ENCODE peak calls at places on chromosomes 1 and 21, in six cellular contexts. K, F, O, G, H and W are unnamed samples.

GRCh38 chr21:32645261-32646182 is 33.3 kb upstream of the CFAP298 start:
- DNase-seq in H (no peak), F (peak), G (no peak), K (no peak), O (no peak), W (no peak)

GRCh38 chr1:84164567-84165021 is 20.5 kb downstream of the PRKACB start:
- DNase-seq in F (no peak), G (no peak), K (peak), H (no peak), O (peak), W (no peak)

GRCh38 chr1:150621497-150622113 is 7.8 kb downstream of the ENSA start:
- DNase-seq in F (peak), H (no peak), G (peak), K (peak), O (peak), W (peak)

GRCh38 chr1:37562984-37563383 is 6.2 kb downstream of the DNALI1 start:
- DNase-seq in F (no peak), O (no peak), H (no peak), G (no peak), K (no peak), W (no peak)

GRCh38 chr1:45359882-45360513 is 19.8 kb upstream of the MUTYH start:
- DNase-seq in H (no peak), O (peak), F (peak), G (peak), K (peak), W (peak)

GRCh38 chr1:58813361-58813760 is 29.5 kb upstream of the JUN start:
- DNase-seq in H (no peak), G (no peak), F (no peak), K (no peak), O (no peak), W (no peak)

GRCh38 chr1:169312084-169312954 is 55.3 kb downstream of the NME7 start:
- DNase-seq in F (no peak), K (peak), H (peak), O (no peak), G (peak), W (peak)

GRCh38 chr1:164660415-164661174 is 101.6 kb downstream of the PBX1 start:
- DNase-seq in G (peak), F (no peak), H (no peak), O (no peak), K (peak), W (peak)

GRCh38 chr1:54135436-54136120 is 17.2 kb downstream of the CDCP2 start:
- DNase-seq in O (no peak), G (no peak), K (peak), F (peak), H (no peak), W (no peak)

GRCh38 chr1:223776075-223776814 is 63.9 kb downstream of the CAPN2 start:
- DNase-seq in H (peak), K (peak), F (no peak), G (peak), O (no peak), W (no peak)

GRCh38 chr1:164613176-164613575 is 54.2 kb downstream of the PBX1 start:
- DNase-seq in O (no peak), G (peak), K (peak), H (peak), F (no peak), W (no peak)

GRCh38 chr1:169527461-169528213 is 41.9 kb upstream of the SLC19A2 start:
- DNase-seq in O (no peak), G (peak), H (no peak), K (peak), F (no peak), W (no peak)

GRCh38 chr1:14108356-14109275 is 408.6 kb downstream of the PRDM2 start:
- DNase-seq in F (no peak), O (no peak), G (peak), H (no peak), K (no peak), W (no peak)

GRCh38 chr21:40681164-40681859 is 165.6 kb downstream of the DSCAM start:
- DNase-seq in O (peak), G (no peak), F (no peak), K (no peak), H (no peak), W (no peak)

GRCh38 chr21:40683349-40683748 is 163.6 kb downstream of the DSCAM start:
- DNase-seq in K (no peak), H (no peak), G (no peak), F (no peak), O (no peak), W (no peak)

GRCh38 chr21:40678681-40679284 is 168.2 kb downstream of the DSCAM start:
- DNase-seq in F (no peak), G (no peak), O (no peak), H (no peak), K (no peak), W (peak)

GRCh38 chr21:40685121-40685630 is 161.8 kb downstream of the DSCAM start:
- DNase-seq in H (no peak), O (no peak), K (no peak), F (no peak), G (no peak), W (no peak)

DNA sequence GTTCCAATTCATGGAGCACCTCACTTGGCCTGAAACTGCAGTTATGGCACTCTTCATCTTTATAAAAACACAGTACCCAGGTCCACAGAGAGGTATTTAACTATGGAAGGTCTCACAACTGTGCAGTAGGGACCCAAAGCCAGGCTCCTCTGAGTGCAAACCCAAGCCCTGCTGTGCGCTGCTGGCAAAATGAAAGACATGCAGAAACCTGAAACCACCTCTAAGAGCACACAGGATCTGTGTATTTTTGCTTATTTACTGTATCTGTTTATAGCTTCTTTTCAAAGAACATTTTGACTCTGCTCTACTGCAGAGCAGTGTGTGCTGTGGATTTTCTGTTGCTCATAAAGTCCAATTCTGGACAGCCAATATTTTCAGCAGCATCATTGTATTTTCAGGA is 166.6 kb downstream of the DSCAM start:
- DNase-seq in H (no peak), G (no peak), F (peak), K (no peak), O (no peak), W (peak)
- TF ChIP-seq EZH2phosphoT487 in H (no peak), G (no peak), F (no peak), K (no peak), O (no peak), W (no peak)

GRCh38 chr1:162626733-162627132 is 5.5 kb upstream of the DDR2 start:
- DNase-seq in G (no peak), K (peak), O (no peak), H (no peak), F (no peak), W (peak)

GRCh38 chr1:162625624-162626023 is 6.6 kb upstream of the DDR2 start:
- DNase-seq in K (no peak), O (no peak), F (no peak), G (no peak), H (no peak), W (no peak)

GRCh38 chr1:162627662-162628296 is 4.5 kb upstream of the DDR2 start:
- DNase-seq in G (peak), K (peak), O (no peak), H (peak), F (peak), W (peak)

GRCh38 chr1:162629077-162629637 is 3.1 kb upstream of the DDR2 start:
- DNase-seq in G (no peak), F (no peak), O (no peak), K (peak), H (no peak), W (no peak)

GRCh38 chr1:162626089-162626488 is 6.2 kb upstream of the DDR2 start:
- DNase-seq in F (no peak), H (no peak), K (peak), G (no peak), O (no peak), W (no peak)
- H3K9ac ChIP-seq in F (no peak), H (no peak), K (peak), G (no peak), O (peak), W (no peak)

GRCh38 chr1:40627987-40628902 is 37.2 kb downstream of the RIMS3 start:
- DNase-seq in H (no peak), K (no peak), G (peak), O (no peak), F (no peak), W (no peak)
- TF ChIP-seq EZH2phosphoT487 in H (no peak), K (no peak), G (no peak), O (no peak), F (no peak), W (no peak)

GRCh38 chr1:26546819-26547218 is 17.3 kb downstream of the RPS6KA1 start:
- DNase-seq in H (no peak), F (no peak), K (no peak), O (no peak), G (no peak), W (no peak)

GRCh38 chr1:26544156-26544555 is 14.6 kb downstream of the RPS6KA1 start:
- DNase-seq in K (no peak), G (no peak), H (no peak), O (no peak), F (no peak), W (no peak)

GRCh38 chr1:26543444-26543835 is 13.9 kb downstream of the RPS6KA1 start:
- DNase-seq in K (no peak), G (no peak), O (no peak), F (no peak), H (no peak), W (no peak)

GRCh38 chr1:26548841-26549240 is 19.3 kb downstream of the RPS6KA1 start:
- DNase-seq in G (no peak), H (no peak), O (no peak), F (no peak), K (no peak), W (no peak)

GRCh38 chr1:26546375-26546774 is 16.8 kb downstream of the RPS6KA1 start:
- DNase-seq in F (no peak), K (no peak), G (no peak), H (no peak), O (no peak), W (no peak)
- H3K9ac ChIP-seq in F (no peak), K (no peak), G (no peak), H (no peak), O (no peak), W (peak)

GRCh38 chr1:228034954-228035837 is 28.4 kb downstream of the WNT3A start:
- DNase-seq in O (no peak), K (no peak), F (no peak), G (no peak), H (no peak), W (no peak)
- TF ChIP-seq EZH2phosphoT487 in O (no peak), K (no peak), F (no peak), G (no peak), H (no peak), W (no peak)

DNA sequence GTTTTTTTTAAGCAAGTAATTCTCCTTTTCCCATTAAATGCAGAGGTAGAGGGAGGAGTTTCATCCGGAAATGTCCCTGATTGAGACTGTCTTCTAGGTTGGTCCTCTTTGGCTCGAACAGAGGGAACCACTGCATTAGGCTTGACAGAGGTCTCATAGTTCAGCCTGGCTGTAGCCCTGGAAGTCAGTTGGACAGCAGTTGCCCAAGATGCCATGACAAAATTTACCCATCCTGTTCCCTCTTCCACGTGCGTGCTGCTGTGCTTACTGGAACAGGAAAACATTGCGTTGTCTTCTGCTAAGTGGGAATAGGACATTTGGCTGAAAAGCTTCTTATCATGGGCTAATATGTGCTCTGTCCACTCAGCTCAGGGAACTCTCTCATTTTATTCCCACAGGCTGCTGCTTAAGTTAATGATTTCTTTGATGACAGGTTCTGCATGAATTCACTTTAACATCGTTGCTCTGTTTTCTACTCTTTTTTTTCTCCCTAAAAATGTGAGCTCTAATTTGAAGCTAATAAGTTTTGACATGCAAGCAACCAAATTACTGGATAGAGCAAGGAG is 18.0 kb downstream of the KCNK1 start:
- DNase-seq in G (no peak), K (no peak), F (no peak), O (no peak), H (no peak), W (no peak)
- H3K9ac ChIP-seq in G (no peak), K (no peak), F (no peak), O (no peak), H (no peak), W (no peak)

DNA sequence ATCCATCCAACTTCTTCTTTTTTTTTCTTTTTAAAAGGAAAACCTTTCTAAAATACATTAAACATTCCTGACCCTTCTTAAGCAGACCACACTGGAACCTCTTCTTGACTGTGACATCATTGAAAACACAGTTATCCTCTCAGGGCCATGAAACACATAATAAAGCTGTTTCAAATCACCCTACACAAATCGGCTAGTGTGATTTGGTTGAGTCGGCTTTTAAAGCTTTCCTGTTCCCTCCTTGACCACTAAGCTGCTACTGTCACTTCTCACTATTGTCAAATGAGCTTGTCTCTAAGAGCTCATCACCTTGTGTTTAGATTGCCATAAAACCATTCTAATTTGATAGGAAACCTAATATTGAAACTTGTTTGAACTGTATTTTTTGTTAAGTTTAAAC is 5.9 kb downstream of the USP24 start:
- DNase-seq in K (peak), O (peak), G (no peak), H (no peak), F (peak), W (no peak)
- TF ChIP-seq EZH2phosphoT487 in K (no peak), O (no peak), G (no peak), H (no peak), F (no peak), W (no peak)

GRCh38 chr1:8396083-8396911 is 78.4 kb downstream of the SLC45A1 start:
- DNase-seq in G (no peak), K (peak), F (peak), H (no peak), O (no peak), W (no peak)

GRCh38 chr1:8396912-8397406 is 79.0 kb downstream of the SLC45A1 start:
- DNase-seq in O (peak), K (peak), F (no peak), G (peak), H (no peak), W (peak)

GRCh38 chr1:8395433-8395866 is 77.5 kb downstream of the SLC45A1 start:
- DNase-seq in H (no peak), G (no peak), O (no peak), F (no peak), K (no peak), W (peak)

GRCh38 chr1:8392522-8392921 is 74.6 kb downstream of the SLC45A1 start:
- DNase-seq in G (no peak), O (peak), K (no peak), F (no peak), H (no peak), W (no peak)

GRCh38 chr1:8394456-8395321 is 76.8 kb downstream of the SLC45A1 start:
- DNase-seq in H (no peak), G (peak), F (no peak), K (peak), O (no peak), W (no peak)
- H3K9ac ChIP-seq in H (no peak), G (peak), F (no peak), K (peak), O (peak), W (no peak)

GRCh38 chr1:202547215-202547614 is 163.0 kb downstream of the SYT2 start:
- DNase-seq in H (no peak), O (no peak), F (no peak), K (no peak), G (no peak), W (peak)

GRCh38 chr1:202553560-202554038 is 156.7 kb downstream of the SYT2 start:
- DNase-seq in H (no peak), G (no peak), F (no peak), K (peak), O (no peak), W (no peak)

DNA sequence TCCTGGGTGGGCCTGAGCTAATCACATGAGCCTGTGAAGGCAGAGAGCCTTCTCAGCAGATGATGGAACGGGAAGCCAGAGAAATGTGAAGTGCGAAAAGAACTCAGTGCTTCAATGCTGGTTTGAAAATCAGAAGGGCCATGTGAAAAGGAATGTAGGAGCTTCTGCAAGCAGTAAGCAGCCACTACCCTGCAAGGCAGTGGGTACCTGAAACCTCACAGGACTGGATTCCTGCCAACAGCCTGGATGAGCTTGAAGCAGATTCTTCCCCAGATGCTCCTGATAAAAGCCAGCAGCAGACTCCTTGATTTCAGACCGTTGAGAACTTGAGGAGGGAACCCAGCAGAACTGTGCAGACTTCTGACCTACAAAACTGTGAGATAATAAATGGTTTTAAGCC is 158.6 kb downstream of the SYT2 start:
- DNase-seq in K (no peak), G (peak), H (no peak), O (no peak), F (no peak), W (no peak)
- TF ChIP-seq EZH2phosphoT487 in K (no peak), G (no peak), H (no peak), O (no peak), F (no peak), W (no peak)